ENCODE peak calls at places on chromosomes 1 and 21, in five cellular contexts. R is A549, T is tibial nerve, Q is transverse colon, N is SK-N-SH. W is an unnamed sample. For H3K4me1, the result is how much of the 10 kb centered on the place peaks cover.

GRCh38 chr1:67399594-67399993 is 30.6 kb downstream of the SERBP1 start:
- DNase-seq in N (no peak), T (no peak), Q (no peak), R (no peak), W (no peak)

GRCh38 chr1:162319510-162320160 is 57.0 kb downstream of the SPATA46 start:
- DNase-seq in N (no peak), Q (no peak), T (no peak), R (no peak), W (no peak)

GRCh38 chr21:35357041-35357780 is 308.1 kb upstream of the RUNX1 start:
- DNase-seq in R (no peak), Q (no peak), N (no peak), T (no peak), W (no peak)

GRCh38 chr1:245234217-245235120 is 79.7 kb downstream of the KIF26B start:
- DNase-seq in N (no peak), R (no peak), Q (no peak), T (no peak), W (no peak)

GRCh38 chr21:42071146-42071737 is at the start of gene UMODL1:
- DNase-seq in T (no peak), Q (no peak), R (no peak), N (no peak), W (no peak)

GRCh38 chr1:155004352-155005075 is 1.9 kb downstream of the ZBTB7B start:
- DNase-seq in Q (peak), R (no peak), T (no peak), N (no peak), W (no peak)

GRCh38 chr21:39527067-39527595 is 75.4 kb downstream of the SH3BGR start:
- DNase-seq in N (no peak), R (no peak), T (no peak), Q (no peak), W (no peak)

GRCh38 chr1:9657521-9658032 is 6.0 kb downstream of the PIK3CD start:
- DNase-seq in N (no peak), R (no peak), T (no peak), Q (no peak), W (no peak)

GRCh38 chr1:151504759-151505158 is 6.4 kb upstream of the CGN start:
- DNase-seq in T (no peak), N (no peak), R (no peak), Q (no peak), W (no peak)

GRCh38 chr1:195574511-195574910 is 1033.7 kb downstream of the KCNT2 start:
- DNase-seq in Q (no peak), T (no peak), N (no peak), R (no peak), W (no peak)

GRCh38 chr1:223815865-223816264 is 29.9 kb downstream of the TP53BP2 start:
- DNase-seq in R (no peak), Q (no peak), T (no peak), N (no peak), W (no peak)

GRCh38 chr1:232767381-232768074 is 37.7 kb upstream of the MAP10 start:
- DNase-seq in N (no peak), Q (peak), T (peak), R (peak), W (peak)

GRCh38 chr1:94199398-94199797 is 38.0 kb downstream of the ARHGAP29 start:
- DNase-seq in Q (no peak), T (no peak), R (no peak), N (no peak), W (no peak)

GRCh38 chr21:38721983-38722382 is 83.7 kb upstream of the ETS2 start:
- DNase-seq in N (no peak), Q (no peak), R (no peak), T (no peak), W (no peak)

GRCh38 chr1:54804471-54805132 is 3.5 kb upstream of the TTC22 start:
- DNase-seq in N (no peak), R (no peak), T (no peak), Q (peak), W (no peak)

GRCh38 chr1:42937141-42937696 is 21.4 kb downstream of the SLC2A1 start:
- DNase-seq in T (peak), R (peak), N (no peak), Q (peak), W (no peak)

GRCh38 chr1:29805122-29805895 is 569.0 kb downstream of the PTPRU start:
- DNase-seq in N (peak), R (no peak), T (no peak), Q (no peak), W (no peak)

GRCh38 chr1:43282220-43283195 is 2.9 kb downstream of the C1orf210 start:
- DNase-seq in T (no peak), R (no peak), N (no peak), Q (no peak), W (no peak)

GRCh38 chr21:42232176-42232825 is 13.4 kb downstream of the ABCG1 start:
- DNase-seq in Q (no peak), N (no peak), R (no peak), T (no peak), W (no peak)

GRCh38 chr1:174713796-174714195 is 266.0 kb downstream of the GPR52 start:
- DNase-seq in T (no peak), N (no peak), Q (no peak), R (no peak), W (no peak)

GRCh38 chr1:39141925-39142324 is 62.6 kb upstream of the MACF1 start:
- DNase-seq in T (no peak), Q (no peak), N (no peak), R (no peak), W (no peak)

GRCh38 chr1:163300569-163300968 is 21.2 kb upstream of the NUF2 start:
- DNase-seq in R (no peak), T (no peak), Q (no peak), N (no peak), W (no peak)

GRCh38 chr1:167658574-167659328 is 28.7 kb downstream of the RCSD1 start:
- DNase-seq in N (no peak), R (no peak), Q (peak), T (no peak), W (no peak)

GRCh38 chr1:32337855-32338636 is 2.0 kb upstream of the MARCKSL1 start:
- DNase-seq in N (no peak), R (no peak), T (no peak), Q (peak), W (no peak)

GRCh38 chr1:45012639-45013278 is 705 bp downstream of the UROD start:
- DNase-seq in R (no peak), T (peak), Q (peak), N (peak), W (peak)

GRCh38 chr1:82073659-82074058 is 272.9 kb downstream of the ADGRL2 start:
- DNase-seq in Q (no peak), R (no peak), T (no peak), N (no peak), W (no peak)

DNA sequence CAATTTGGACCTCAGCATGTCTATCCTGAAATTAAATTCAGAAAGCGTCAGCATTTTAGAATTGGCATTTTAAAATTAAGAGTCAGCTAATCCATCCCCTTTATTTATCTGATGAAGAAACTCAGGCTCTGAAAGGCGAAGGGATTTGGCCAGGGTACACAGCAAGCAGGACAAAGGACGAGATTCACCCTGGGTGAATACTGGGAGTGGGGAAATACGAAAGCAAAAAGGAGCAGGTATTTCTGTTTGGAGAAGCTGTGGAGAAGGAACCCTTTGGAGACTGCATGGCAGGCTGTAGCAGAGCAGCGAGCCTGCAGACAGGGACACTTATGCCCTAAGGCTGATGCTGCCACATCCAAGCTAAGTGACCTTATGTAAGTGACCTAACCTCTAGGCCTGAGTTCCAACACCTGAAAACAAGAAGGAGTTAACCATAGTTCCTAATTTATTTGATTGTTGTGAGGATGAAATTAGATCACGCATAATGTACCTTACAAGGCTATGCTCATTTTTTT is 207.3 kb upstream of the C1orf87 start:
- DNase-seq in Q (no peak), T (no peak), R (no peak), N (peak), W (no peak)
- H3K4me1 ChIP-seq in Q (under half), T (under half), R (under half), N (under half), W (under half)

GRCh38 chr21:14538477-14538876 is 7.6 kb downstream of the SAMSN1 start:
- DNase-seq in Q (no peak), N (no peak), T (no peak), R (no peak), W (no peak)
- TF ChIP-seq EP300 in Q (no peak), N (no peak), T (no peak), R (no peak), W (no peak)

GRCh38 chr1:211635602-211636205 is 39.7 kb downstream of the NEK2 start:
- DNase-seq in T (no peak), Q (no peak), R (no peak), N (no peak), W (no peak)
- H3K4me3 ChIP-seq in T (no peak), Q (no peak), R (no peak), N (no peak), W (no peak)

DNA sequence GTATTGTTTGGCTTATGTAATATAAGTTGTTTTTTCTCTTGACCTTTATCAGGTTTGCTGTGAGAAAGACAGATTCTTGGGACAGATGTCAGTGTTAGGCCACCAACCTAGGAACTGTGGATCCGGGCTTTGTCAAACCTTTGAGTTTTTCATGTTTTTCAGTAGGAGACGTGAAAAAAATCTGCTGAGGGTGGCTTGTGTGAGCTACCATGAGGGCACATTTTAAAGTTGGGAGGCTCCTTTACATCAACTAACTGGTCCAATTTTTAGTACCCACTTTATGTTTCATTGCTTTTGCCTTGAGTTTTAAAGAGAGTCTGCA is 801 bp downstream of the RPS6KC1 start:
- DNase-seq in R (no peak), T (no peak), N (no peak), Q (no peak), W (no peak)
- H3K4me1 ChIP-seq in R (under half), T (under half), N (under half), Q (under half), W (under half)

GRCh38 chr1:85224734-85225623 is 24.2 kb upstream of the SYDE2 start:
- DNase-seq in T (no peak), N (no peak), R (no peak), Q (peak), W (no peak)
- TF ChIP-seq EP300 in T (no peak), N (no peak), R (no peak), Q (no peak), W (no peak)

GRCh38 chr1:230339033-230339432 is 87.1 kb downstream of the PGBD5 start:
- DNase-seq in Q (no peak), N (no peak), R (no peak), T (no peak), W (no peak)
- H3K4me3 ChIP-seq in Q (no peak), N (no peak), R (no peak), T (no peak), W (no peak)

GRCh38 chr1:107251083-107251482 is 110.2 kb downstream of the NTNG1 start:
- DNase-seq in Q (no peak), T (no peak), R (no peak), N (no peak), W (no peak)

GRCh38 chr1:107250169-107250568 is 109.3 kb downstream of the NTNG1 start:
- DNase-seq in N (no peak), R (no peak), T (no peak), Q (no peak), W (no peak)

GRCh38 chr1:107244734-107245495 is 104.1 kb downstream of the NTNG1 start:
- DNase-seq in T (no peak), N (peak), R (no peak), Q (no peak), W (no peak)

GRCh38 chr1:107246775-107247345 is 106.0 kb downstream of the NTNG1 start:
- DNase-seq in R (no peak), Q (no peak), T (no peak), N (no peak), W (no peak)

DNA sequence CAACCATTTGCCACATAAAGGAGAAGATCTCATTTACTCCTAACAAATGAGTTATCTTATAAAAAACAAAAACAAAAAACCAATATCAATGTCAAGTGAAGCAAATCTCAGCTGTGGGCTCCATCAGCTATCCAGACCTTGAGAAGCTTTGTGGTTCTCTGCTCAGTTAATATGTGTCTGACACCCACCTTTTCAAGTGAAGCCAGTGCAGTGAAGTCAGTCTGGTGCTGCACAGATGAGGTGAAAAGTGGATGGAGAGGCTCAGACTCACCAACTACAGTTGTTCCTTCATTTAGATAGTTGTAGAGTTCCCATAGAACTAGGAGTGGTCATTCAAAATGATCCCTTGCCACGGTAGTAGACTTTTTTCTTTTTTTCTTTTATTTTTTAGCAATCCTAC is 106.8 kb downstream of the NTNG1 start:
- DNase-seq in T (no peak), N (no peak), Q (no peak), R (no peak), W (no peak)
- H3K4me1 ChIP-seq in T (under half), N (under half), Q (under half), R (under half), W (under half)

GRCh38 chr1:229118662-229119061 is 152.2 kb upstream of the RAB4A start:
- DNase-seq in N (no peak), Q (no peak), R (no peak), T (no peak), W (no peak)

GRCh38 chr1:229119161-229119560 is 151.8 kb upstream of the RAB4A start:
- DNase-seq in Q (no peak), N (no peak), T (no peak), R (no peak), W (no peak)

GRCh38 chr1:229116114-229116513 is 154.8 kb upstream of the RAB4A start:
- DNase-seq in R (no peak), N (no peak), Q (peak), T (no peak), W (peak)

GRCh38 chr1:229119876-229120275 is 151.0 kb upstream of the RAB4A start:
- DNase-seq in T (no peak), Q (no peak), R (no peak), N (no peak), W (no peak)

GRCh38 chr1:229117664-229118300 is 153.1 kb upstream of the RAB4A start:
- DNase-seq in T (peak), Q (peak), N (no peak), R (peak), W (peak)
- TF ChIP-seq EP300 in T (no peak), Q (peak), N (no peak), R (no peak), W (no peak)